ENCODE peak calls at places on chromosomes 13 and 19, in four cellular contexts. G, U, K and J are unnamed samples.

GRCh38 chr19:13208131-13208963 is 58.1 kb downstream of the IER2 start:
- DNase-seq in G (peak), K (peak), U (no peak), J (peak)

GRCh38 chr13:27131202-27131623 is 40.4 kb downstream of the USP12 start:
- DNase-seq in K (peak), U (no peak), G (peak), J (no peak)

GRCh38 chr19:6424190-6424938 is at the start of gene KHSRP:
- DNase-seq in K (no peak), U (peak), G (peak), J (no peak)

GRCh38 chr13:48578516-48579166 is 45.8 kb upstream of the RCBTB2 start:
- DNase-seq in K (no peak), U (no peak), G (no peak), J (no peak)

GRCh38 chr13:23384111-23384510 is 49.4 kb downstream of the SACS start:
- DNase-seq in K (no peak), U (no peak), G (peak), J (no peak)

GRCh38 chr13:46687810-46688209 is 109.2 kb downstream of the ESD start:
- DNase-seq in K (no peak), G (no peak), U (no peak), J (no peak)

GRCh38 chr13:61695147-61695546 is 279.5 kb upstream of the PCDH20 start:
- DNase-seq in U (no peak), K (no peak), G (no peak), J (no peak)

GRCh38 chr13:20398459-20398858 is 127.2 kb downstream of the CRYL1 start:
- DNase-seq in G (no peak), K (no peak), U (no peak), J (no peak)

GRCh38 chr13:24159362-24159761 is 1.2 kb upstream of the SPATA13 start:
- DNase-seq in K (no peak), U (no peak), G (no peak), J (no peak)

GRCh38 chr13:33109801-33110200 is 93.6 kb downstream of the KL start:
- DNase-seq in G (no peak), U (no peak), K (no peak), J (no peak)

GRCh38 chr13:112001571-112001970 is 65.4 kb upstream of the SOX1 start:
- DNase-seq in G (no peak), U (no peak), K (no peak), J (no peak)

GRCh38 chr19:19451429-19452240 is 46.2 kb downstream of the GATAD2A start:
- DNase-seq in K (peak), G (no peak), U (no peak), J (no peak)

GRCh38 chr13:72463561-72463960 is 263.9 kb downstream of the MZT1 start:
- DNase-seq in U (no peak), G (no peak), K (no peak), J (peak)

GRCh38 chr19:51016798-51017683 is 2.5 kb downstream of the KLK10 start:
- DNase-seq in U (peak), K (peak), G (peak), J (peak)

GRCh38 chr19:10641248-10641647 is 12.9 kb upstream of the ILF3 start:
- DNase-seq in U (no peak), K (no peak), G (no peak), J (no peak)

GRCh38 chr13:45325806-45326205 is 15.2 kb downstream of the TPT1 start:
- DNase-seq in G (no peak), K (no peak), U (peak), J (peak)

GRCh38 chr13:44311011-44311481 is 62.6 kb upstream of the SERP2 start:
- DNase-seq in U (no peak), G (no peak), K (no peak), J (no peak)

GRCh38 chr19:51321799-51322198 is 10.4 kb downstream of the IGLON5 start:
- DNase-seq in G (no peak), K (no peak), U (no peak), J (no peak)

GRCh38 chr13:112112534-112113276 is 45.8 kb downstream of the SOX1 start:
- DNase-seq in G (no peak), K (peak), U (no peak), J (no peak)

GRCh38 chr13:32087955-32088747 is 56.6 kb downstream of the FRY start:
- DNase-seq in G (no peak), U (no peak), K (no peak), J (peak)

GRCh38 chr19:1856345-1856697 is 7.1 kb downstream of the KLF16 start:
- DNase-seq in K (no peak), U (no peak), G (no peak), J (no peak)

GRCh38 chr13:51518847-51519246 is 65.4 kb upstream of the WDFY2 start:
- DNase-seq in K (no peak), G (peak), U (no peak), J (no peak)

GRCh38 chr19:9362905-9363304 is at the start of gene ZNF177:
- DNase-seq in U (no peak), G (no peak), K (no peak), J (no peak)

GRCh38 chr19:30159636-30160035 is 212.5 kb upstream of the ZNF536 start:
- DNase-seq in K (no peak), U (no peak), G (no peak), J (no peak)

GRCh38 chr13:86002921-86003488 is 203.8 kb upstream of the SLITRK6 start:
- DNase-seq in U (no peak), G (no peak), K (no peak), J (no peak)

GRCh38 chr13:62643007-62643483 is 1227.4 kb upstream of the PCDH20 start:
- DNase-seq in U (no peak), G (no peak), K (no peak), J (no peak)

GRCh38 chr13:34044660-34045080 is 226.7 kb downstream of the RFC3 start:
- DNase-seq in U (peak), G (no peak), K (no peak), J (peak)

GRCh38 chr19:54172764-54173699 is at the start of gene TMC4:
- DNase-seq in K (no peak), U (no peak), G (no peak), J (peak)

GRCh38 chr13:50531917-50532899 is 311.3 kb downstream of the DLEU7 start:
- DNase-seq in K (no peak), G (no peak), U (no peak), J (no peak)

GRCh38 chr19:7552781-7553180 is 17.3 kb downstream of the PNPLA6 start:
- DNase-seq in U (no peak), K (no peak), G (no peak), J (no peak)

GRCh38 chr19:18464646-18465045 is 26.7 kb upstream of the ISYNA1 start:
- DNase-seq in G (no peak), U (no peak), K (no peak), J (peak)

GRCh38 chr13:73335226-73335625 is 276.4 kb downstream of the KLF5 start:
- DNase-seq in G (no peak), K (no peak), U (no peak), J (no peak)

GRCh38 chr13:22496803-22497508 is 683.8 kb upstream of the SGCG start:
- DNase-seq in G (no peak), K (no peak), U (no peak), J (no peak)

GRCh38 chr19:3801412-3802096 is 15.4 kb upstream of the MATK start:
- DNase-seq in G (peak), K (peak), U (no peak), J (no peak)

GRCh38 chr13:50691682-50692263 is 151.7 kb downstream of the DLEU7 start:
- DNase-seq in U (no peak), K (no peak), G (no peak), J (no peak)